ENCODE peak calls at places on chromosomes 7 and 10, in six cellular contexts. I, E, G, R, C and D are unnamed samples.
A peak's percentile ranks its signal among the peaks of the same experiment; 100 is the strongest.

GRCh38 chr10:132558516-132559413 is 21.2 kb downstream of the INPP5A start:
- DNase-seq in I (no peak), E (no peak), G (no peak), R (no peak), C (no peak), D (no peak)

GRCh38 chr7:73823257-73823656 is 7.5 kb upstream of the CLDN4 start:
- DNase-seq in I (no peak), E (no peak), G (no peak), R (no peak), C (no peak), D (no peak)

GRCh38 chr10:124683816-124684215 is 60.4 kb downstream of the FAM53B start:
- DNase-seq in I (no peak), E (no peak), G (no peak), R (no peak), C (no peak), D (no peak)

GRCh38 chr10:99740933-99741559 is 9.0 kb downstream of the CUTC start:
- DNase-seq in I (no peak), E (no peak), G (no peak), R (no peak), C (no peak), D (no peak)

GRCh38 chr7:81751619-81752317 is 18.1 kb downstream of the HGF start:
- DNase-seq in I (no peak), E (no peak), G (no peak), R (no peak), C (no peak), D (no peak)

GRCh38 chr7:15686209-15686956 is at the start of gene MEOX2:
- DNase-seq in I (peak; percentile 7), E (peak; percentile 63), G (peak; percentile 52), R (peak; percentile 46), C (peak; percentile 66), D (peak; percentile 44)

GRCh38 chr10:109374215-109374614 is 549.1 kb downstream of the XPNPEP1 start:
- DNase-seq in I (peak; percentile 78), E (no peak), G (no peak), R (no peak), C (peak; percentile 34), D (no peak)

GRCh38 chr10:18158698-18159342 is 18.6 kb downstream of the CACNB2 start:
- DNase-seq in I (peak; percentile 37), E (no peak), G (no peak), R (no peak), C (no peak), D (no peak)

GRCh38 chr10:60978287-60979115 is 34.5 kb upstream of the RHOBTB1 start:
- DNase-seq in I (peak; percentile 38), E (no peak), G (no peak), R (no peak), C (no peak), D (no peak)

GRCh38 chr10:79077488-79078173 is 8.9 kb downstream of the ZMIZ1 start:
- DNase-seq in I (no peak), E (no peak), G (no peak), R (no peak), C (no peak), D (no peak)

GRCh38 chr7:26238004-26238403 is 36.5 kb downstream of the CBX3 start:
- DNase-seq in I (no peak), E (no peak), G (no peak), R (no peak), C (no peak), D (no peak)
- H3K18ac ChIP-seq in I (no peak overlapping the region), E (no peak overlapping the region), G (no peak overlapping the region), R (no peak overlapping the region), C (no peak overlapping the region), D (no peak overlapping the region)

GRCh38 chr7:5636446-5636835 is 145.0 kb downstream of the RNF216 start:
- DNase-seq in I (no peak), E (no peak), G (no peak), R (peak; percentile 56), C (peak; percentile 40), D (no peak)
- H3K4ac ChIP-seq in I (peak overlapping the region; percentile 57), E (no peak overlapping the region), G (no peak overlapping the region), R (peak overlapping the region; percentile 89), C (no peak overlapping the region), D (no peak overlapping the region)

DNA sequence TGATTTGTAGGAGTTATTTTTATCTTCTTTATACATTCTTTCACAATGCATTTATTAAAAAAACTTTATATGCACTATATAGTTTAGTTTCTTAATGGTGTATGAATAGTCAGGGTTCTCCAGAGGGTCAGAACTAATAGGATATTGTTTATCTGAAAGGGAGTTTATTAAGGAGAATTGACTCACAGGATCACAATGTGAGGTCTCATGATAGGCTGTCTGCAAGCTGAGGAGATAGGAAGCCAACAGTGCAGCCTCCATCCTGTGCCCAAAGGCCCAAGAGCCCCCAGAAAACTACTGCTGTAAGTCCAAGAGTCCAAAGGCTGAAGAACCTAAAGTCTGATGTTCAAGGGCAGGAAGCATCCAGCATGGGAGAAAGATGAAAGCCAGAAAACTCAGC is 192.8 kb upstream of the AHR start:
- DNase-seq in I (peak; percentile 78), E (no peak), G (no peak), R (no peak), C (peak; percentile 30), D (no peak)
- H2BK15ac ChIP-seq in I (no peak overlapping the region), E (no peak overlapping the region), G (no peak overlapping the region), R (no peak overlapping the region), C (no peak overlapping the region), D (no peak overlapping the region)

GRCh38 chr7:157336383-157337315 is at the start of gene DNAJB6:
- DNase-seq in I (peak; percentile 90), E (peak; percentile 98), G (peak; percentile 93), R (peak; percentile 95), C (peak; percentile 92), D (peak; percentile 93)
- H3K18ac ChIP-seq in I (peak within 1 kb of the TSS; percentile 55), E (peak within 1 kb of the TSS; percentile 97), G (peak within 1 kb of the TSS; percentile 90), R (peak within 1 kb of the TSS; percentile 94), C (peak within 1 kb of the TSS; percentile 91), D (peak within 1 kb of the TSS; percentile 96)

GRCh38 chr7:64687249-64687648 is 21.3 kb downstream of the ZNF107 start:
- DNase-seq in I (no peak), E (no peak), G (no peak), R (no peak), C (no peak), D (no peak)
- H3K4ac ChIP-seq in I (no peak overlapping the region), E (no peak overlapping the region), G (no peak overlapping the region), R (no peak overlapping the region), C (no peak overlapping the region), D (no peak overlapping the region)